ENCODE peak calls at places on chromosomes 16 and 17, in seven cellular contexts. C, K, M, R, T, Q and N are unnamed samples.

GRCh38 chr16:26563018-26563417 is 503.7 kb upstream of the C16orf82 start:
- DNase-seq in C (no peak), K (no peak), M (no peak), R (no peak), T (no peak), Q (no peak), N (no peak)

GRCh38 chr16:75304521-75305363 is 53.3 kb upstream of the BCAR1 start:
- DNase-seq in C (peak; percentile 94), K (peak; percentile 84), M (peak; percentile 35), R (peak; percentile 83), T (peak; percentile 19), Q (no peak), N (no peak)

GRCh38 chr17:44221862-44222111 is 2.3 kb upstream of the UBTF start:
- DNase-seq in C (no peak), K (no peak), M (no peak), R (no peak), T (no peak), Q (peak; percentile 55), N (no peak)

GRCh38 chr16:88005148-88005547 is 53.9 kb downstream of the BANP start:
- DNase-seq in C (peak; percentile 6), K (no peak), M (no peak), R (no peak), T (no peak), Q (no peak), N (peak; percentile 53)

GRCh38 chr17:50426814-50427787 is 1.1 kb downstream of the ACSF2 start:
- DNase-seq in C (peak; percentile 34), K (no peak), M (no peak), R (no peak), T (peak; percentile 57), Q (peak; percentile 73), N (peak; percentile 16)

GRCh38 chr16:88686062-88686438 is 257 bp downstream of the SNAI3 start:
- DNase-seq in C (no peak), K (no peak), M (peak; percentile 37), R (no peak), T (peak; percentile 26), Q (no peak), N (peak; percentile 11)

GRCh38 chr17:55572139-55572538 is 60.9 kb upstream of the SMIM36 start:
- DNase-seq in C (no peak), K (no peak), M (no peak), R (no peak), T (no peak), Q (no peak), N (no peak)

GRCh38 chr16:18789515-18789849 is 652 bp downstream of the RPS15A start:
- DNase-seq in C (no peak), K (no peak), M (no peak), R (no peak), T (no peak), Q (no peak), N (no peak)

GRCh38 chr16:48444574-48444973 is 59.4 kb upstream of the SIAH1 start:
- DNase-seq in C (peak; percentile 95), K (peak; percentile 46), M (no peak), R (no peak), T (peak; percentile 85), Q (no peak), N (no peak)

GRCh38 chr16:62079236-62079635 is 43.0 kb upstream of the CDH8 start:
- DNase-seq in C (no peak), K (no peak), M (no peak), R (no peak), T (peak; percentile 44), Q (no peak), N (no peak)

GRCh38 chr17:81328925-81329278 is 33.8 kb upstream of the SLC38A10 start:
- DNase-seq in C (peak; percentile 19), K (no peak), M (no peak), R (no peak), T (peak; percentile 43), Q (no peak), N (no peak)

GRCh38 chr17:83173997-83174858 is 94.8 kb downstream of the METRNL start:
- DNase-seq in C (peak; percentile 63), K (no peak), M (no peak), R (peak; percentile 9), T (peak; percentile 19), Q (peak; percentile 84), N (no peak)

GRCh38 chr16:54923055-54923473 is 7.6 kb upstream of the IRX5 start:
- DNase-seq in C (no peak), K (no peak), M (no peak), R (no peak), T (no peak), Q (no peak), N (no peak)

GRCh38 chr17:74584307-74584706 is 7.8 kb downstream of the CD300LD start:
- DNase-seq in C (no peak), K (no peak), M (no peak), R (no peak), T (no peak), Q (no peak), N (no peak)

DNA sequence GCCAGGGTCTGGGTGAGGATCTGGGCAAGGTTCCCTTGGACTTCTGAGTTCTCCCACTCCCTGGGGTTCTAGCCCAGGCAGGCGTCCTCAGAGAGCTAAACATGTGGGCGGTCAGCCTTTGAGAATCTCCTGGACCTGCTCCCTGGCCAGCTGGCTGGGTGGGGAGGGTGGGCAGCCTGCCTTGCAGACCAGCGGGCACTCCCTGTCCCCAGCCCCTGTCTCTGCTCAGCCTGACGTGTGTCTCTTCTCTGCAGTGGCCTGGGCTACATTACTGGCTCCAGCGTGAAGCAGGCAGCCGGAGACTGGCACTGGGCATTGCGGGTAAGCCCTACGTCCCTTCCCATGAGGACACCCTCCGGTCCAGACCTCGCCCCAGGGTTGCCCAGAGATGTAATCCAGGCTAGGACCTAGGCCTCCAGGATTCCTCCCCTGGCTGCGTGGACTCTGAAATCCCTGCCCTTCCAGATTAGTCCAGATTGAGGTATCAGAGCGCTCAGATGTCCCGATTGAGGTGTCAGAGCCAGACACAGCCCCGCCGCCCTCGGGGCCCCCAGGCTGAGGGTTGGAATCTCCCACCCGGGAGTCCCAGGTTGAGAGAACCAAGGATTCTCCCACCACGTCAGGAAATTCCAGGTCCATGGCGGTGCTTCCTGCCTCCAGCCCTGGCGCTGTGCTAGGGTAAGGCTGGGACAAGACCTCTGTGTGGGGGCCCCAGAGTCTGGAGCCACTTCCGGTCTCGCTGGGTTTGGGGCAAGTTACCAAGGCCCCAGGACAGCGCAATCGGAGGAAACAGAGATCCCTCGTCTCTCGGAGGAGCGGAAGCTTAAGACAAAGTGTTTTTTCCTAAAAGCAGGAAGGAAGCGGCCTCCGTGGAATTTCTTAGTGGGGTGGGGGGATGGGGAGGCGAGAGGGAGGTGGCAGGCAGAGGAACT is 24.1 kb downstream of the MYBBP1A start:
- DNase-seq in C (no peak), K (no peak), M (peak; percentile 56), R (no peak), T (no peak), Q (no peak), N (peak; percentile 78)
- TF ChIP-seq CTCF in C (no peak), K (no peak), M (no peak), R (no peak), T (no peak), Q (no peak), N (no peak)

GRCh38 chr17:67138392-67138791 is 94.0 kb downstream of the CACNG1 start:
- DNase-seq in C (no peak), K (no peak), M (no peak), R (no peak), T (no peak), Q (peak; percentile 6), N (no peak)
- TF ChIP-seq CTCF in C (no peak), K (no peak), M (no peak), R (no peak), T (no peak), Q (no peak), N (no peak)

GRCh38 chr17:51852603-51853002 is 305.9 kb downstream of the CA10 start:
- DNase-seq in C (no peak), K (no peak), M (no peak), R (no peak), T (no peak), Q (no peak), N (no peak)
- TF ChIP-seq CTCF in C (no peak), K (no peak), M (no peak), R (no peak), T (no peak), Q (no peak), N (no peak)

GRCh38 chr16:2224183-2224486 is 744 bp downstream of the E4F1 start:
- DNase-seq in C (peak; percentile 59), K (no peak), M (no peak), R (no peak), T (peak; percentile 39), Q (no peak), N (no peak)
- TF ChIP-seq CTCF in C (peak; percentile 30), K (peak; percentile 36), M (no peak), R (no peak), T (no peak), Q (no peak), N (no peak)

GRCh38 chr16:67613808-67614207 is 31.1 kb upstream of the CARMIL2 start:
- DNase-seq in C (no peak), K (no peak), M (no peak), R (no peak), T (peak; percentile 11), Q (no peak), N (peak; percentile 26)
- TF ChIP-seq CTCF in C (no peak), K (no peak), M (no peak), R (no peak), T (peak; percentile 44), Q (no peak), N (no peak)